ENCODE peak calls at places on chromosomes 1 and 21, in ten cellular contexts. U is cardiac muscle cell; S is heart left ventricle; Q is mucosa of descending colon; A is MM.1S; B is left lung; R is stomach; F is adrenal gland; Z is CD8-positive, alpha-beta memory T cell; O is heart right ventricle. G is an unnamed sample. For H3K9me3, the result is how much of the 10 kb centered on the place peaks cover.

GRCh38 chr1:211371406-211372105 is 44.9 kb downstream of the TRAF5 start:
- DNase-seq in B (no peak), S (no peak), U (no peak), A (peak), F (no peak), O (no peak), R (no peak), Z (no peak), Q (no peak), G (no peak)

GRCh38 chr1:20312310-20312709 is 21.6 kb downstream of the VWA5B1 start:
- DNase-seq in O (no peak), Z (no peak), A (no peak), Q (no peak), S (no peak), R (no peak), B (no peak), F (no peak), U (no peak), G (no peak)

GRCh38 chr1:17831619-17832018 is 76.5 kb downstream of the ACTL8 start:
- DNase-seq in Q (peak), A (peak), Z (no peak), S (no peak), O (peak), R (no peak), F (peak), B (no peak), U (peak), G (no peak)

GRCh38 chr21:41208946-41209345 is 41.0 kb downstream of the BACE2 start:
- DNase-seq in R (no peak), Z (no peak), A (no peak), S (no peak), O (no peak), B (no peak), Q (no peak), U (no peak), F (no peak), G (no peak)

GRCh38 chr1:76901158-76901767 is 34.0 kb downstream of the ST6GALNAC5 start:
- DNase-seq in B (no peak), U (peak), S (no peak), Z (no peak), F (peak), A (peak), O (peak), Q (peak), R (no peak), G (no peak)

GRCh38 chr21:36747815-36748381 is 49.0 kb downstream of the SIM2 start:
- DNase-seq in O (peak), F (peak), S (peak), A (no peak), U (peak), Q (peak), R (no peak), B (no peak), Z (no peak), G (peak)

GRCh38 chr1:172638885-172639831 is 19.7 kb upstream of the FASLG start:
- DNase-seq in F (no peak), B (no peak), O (no peak), S (no peak), U (no peak), Z (peak), A (no peak), R (no peak), Q (no peak), G (no peak)

GRCh38 chr1:8096105-8097011 is 70.2 kb upstream of the ERRFI1 start:
- DNase-seq in O (no peak), B (no peak), U (no peak), S (no peak), R (no peak), A (no peak), F (no peak), Z (no peak), Q (no peak), G (no peak)

GRCh38 chr1:21586926-21587601 is 77.8 kb downstream of the ALPL start:
- DNase-seq in Q (peak), Z (no peak), O (peak), R (peak), B (peak), S (peak), A (no peak), F (peak), U (peak), G (peak)

GRCh38 chr1:155424091-155424490 is 103.4 kb downstream of the RUSC1 start:
- DNase-seq in A (no peak), Z (no peak), U (no peak), R (no peak), B (no peak), F (no peak), O (no peak), Q (no peak), S (no peak), G (no peak)

GRCh38 chr1:243946946-243947345 is 96.9 kb upstream of the AKT3 start:
- DNase-seq in S (no peak), R (no peak), A (no peak), Q (no peak), O (no peak), Z (no peak), U (no peak), B (no peak), F (no peak), G (no peak)

GRCh38 chr1:218380125-218380977 is 35.2 kb downstream of the TGFB2 start:
- DNase-seq in R (peak), Z (no peak), Q (no peak), B (no peak), A (no peak), U (peak), O (no peak), S (no peak), F (no peak), G (no peak)

GRCh38 chr1:244205171-244205570 is 154.1 kb downstream of the ZBTB18 start:
- DNase-seq in F (no peak), U (no peak), A (no peak), S (no peak), B (no peak), O (no peak), Z (no peak), R (no peak), Q (no peak), G (no peak)

GRCh38 chr1:91428182-91428798 is 23.7 kb upstream of the HFM1 start:
- DNase-seq in F (no peak), Q (no peak), A (no peak), Z (no peak), U (peak), S (no peak), R (no peak), B (peak), O (no peak), G (no peak)

GRCh38 chr1:169545472-169545871 is 40.8 kb downstream of the F5 start:
- DNase-seq in B (no peak), Q (no peak), A (no peak), U (no peak), O (no peak), R (no peak), Z (no peak), F (no peak), S (no peak), G (no peak)

GRCh38 chr1:184078564-184079107 is 27.1 kb downstream of the TSEN15 start:
- DNase-seq in S (no peak), O (no peak), F (no peak), R (no peak), U (peak), Z (no peak), A (no peak), Q (no peak), B (no peak), G (no peak)

GRCh38 chr1:100037665-100038400 is 68.0 kb downstream of the SLC35A3 start:
- DNase-seq in Q (peak), Z (peak), A (peak), B (peak), U (peak), R (peak), O (peak), S (peak), F (peak), G (peak)

GRCh38 chr1:113372546-113372945 is 17.8 kb upstream of the MAGI3 start:
- DNase-seq in O (no peak), F (no peak), B (no peak), Z (no peak), U (no peak), S (no peak), Q (no peak), R (no peak), A (no peak), G (no peak)

GRCh38 chr1:90579212-90579802 is 137.8 kb downstream of the BARHL2 start:
- DNase-seq in B (no peak), A (peak), U (peak), S (no peak), R (no peak), F (no peak), Q (no peak), Z (no peak), O (no peak), G (no peak)

GRCh38 chr1:183461350-183461749 is 10.9 kb upstream of the SMG7 start:
- DNase-seq in B (no peak), U (no peak), Z (no peak), S (no peak), O (peak), F (no peak), Q (peak), R (no peak), A (no peak), G (no peak)

GRCh38 chr1:27772071-27772470 is 948 bp upstream of the STX12 start:
- DNase-seq in Z (no peak), O (no peak), U (no peak), B (no peak), A (no peak), S (no peak), Q (no peak), F (no peak), R (no peak), G (no peak)

GRCh38 chr1:184843732-184844495 is 89.3 kb upstream of the EDEM3 start:
- DNase-seq in Z (peak), U (no peak), S (peak), B (no peak), R (peak), F (no peak), Q (peak), O (no peak), A (peak), G (no peak)

GRCh38 chr1:234840843-234841242 is 230.9 kb upstream of the IRF2BP2 start:
- DNase-seq in F (no peak), S (no peak), R (no peak), U (no peak), A (no peak), B (peak), Z (no peak), O (no peak), Q (no peak), G (no peak)

GRCh38 chr1:61563611-61564010 is 161.3 kb downstream of the TM2D1 start:
- DNase-seq in B (no peak), Q (no peak), S (no peak), R (no peak), A (no peak), F (no peak), O (no peak), Z (no peak), U (no peak), G (no peak)

GRCh38 chr1:162536511-162536910 is 25.0 kb upstream of the UAP1 start:
- DNase-seq in S (no peak), B (no peak), Z (no peak), A (no peak), U (no peak), F (no peak), R (no peak), Q (no peak), O (no peak), G (no peak)

GRCh38 chr1:41661428-41662060 is 177.1 kb upstream of the EDN2 start:
- DNase-seq in S (peak), Z (no peak), F (no peak), B (peak), O (no peak), Q (no peak), R (no peak), U (no peak), A (no peak), G (no peak)

GRCh38 chr1:86779308-86780191 is 75.2 kb downstream of the SH3GLB1 start:
- DNase-seq in O (no peak), S (no peak), R (peak), B (no peak), F (no peak), U (peak), Q (no peak), A (no peak), Z (no peak), G (no peak)

GRCh38 chr1:41724248-41724647 is 194.5 kb downstream of the HIVEP3 start:
- DNase-seq in F (no peak), A (no peak), O (no peak), Q (no peak), Z (no peak), U (no peak), B (no peak), R (no peak), S (no peak), G (no peak)

GRCh38 chr1:195238313-195238712 is 1369.9 kb downstream of the KCNT2 start:
- DNase-seq in R (no peak), S (peak), Z (no peak), B (peak), O (no peak), F (no peak), Q (no peak), A (no peak), U (no peak), G (no peak)

GRCh38 chr1:15734901-15735300 is 1.2 kb upstream of the SLC25A34 start:
- DNase-seq in U (no peak), Z (no peak), B (no peak), A (no peak), R (no peak), S (no peak), Q (no peak), F (no peak), O (no peak), G (no peak)
- H3K9me3 ChIP-seq in U (under half), Z (under half), B (under half), A (under half), R (under half), S (under half), Q (under half), F (under half), O (under half), G (under half)

GRCh38 chr1:3065797-3066196 is 3.2 kb upstream of the PRDM16 start:
- DNase-seq in U (no peak), A (no peak), F (no peak), S (no peak), Q (no peak), Z (no peak), B (no peak), R (no peak), O (no peak), G (no peak)
- H3K9me3 ChIP-seq in U (under half), A (under half), F (under half), S (under half), Q (under half), Z (under half), B (under half), R (under half), O (under half), G (under half)

GRCh38 chr1:3018576-3018975 is 2.7 kb upstream of the ACTRT2 start:
- DNase-seq in Z (no peak), Q (no peak), U (no peak), S (peak), B (peak), R (no peak), A (no peak), F (no peak), O (no peak), G (peak)
- H3K9me3 ChIP-seq in Z (under half), Q (under half), U (under half), S (under half), B (under half), R (under half), A (under half), F (under half), O (under half), G (under half)

GRCh38 chr1:246923900-246924299 is 7.8 kb downstream of the AHCTF1 start:
- DNase-seq in O (no peak), S (no peak), Z (no peak), A (no peak), U (no peak), Q (no peak), R (no peak), F (no peak), B (no peak), G (no peak)
- H3K9me3 ChIP-seq in O (under half), S (under half), Z (under half), A (under half), U (under half), Q (under half), R (under half), F (under half), B (under half), G (under half)

GRCh38 chr1:11502516-11502915 is 23.6 kb downstream of the DISP3 start:
- DNase-seq in R (no peak), Z (no peak), Q (no peak), B (no peak), S (no peak), U (no peak), A (no peak), F (no peak), O (no peak), G (no peak)

GRCh38 chr1:11501491-11501897 is 22.5 kb downstream of the DISP3 start:
- DNase-seq in R (no peak), O (no peak), Z (no peak), U (no peak), A (no peak), S (peak), F (no peak), Q (no peak), B (no peak), G (peak)

GRCh38 chr1:11501906-11502485 is 23.0 kb downstream of the DISP3 start:
- DNase-seq in U (no peak), A (no peak), Z (no peak), Q (no peak), S (no peak), B (no peak), R (no peak), O (no peak), F (no peak), G (no peak)

GRCh38 chr1:11499825-11500331 is 20.9 kb downstream of the DISP3 start:
- DNase-seq in Z (no peak), R (no peak), O (no peak), U (no peak), B (no peak), F (no peak), Q (no peak), S (no peak), A (no peak), G (no peak)

DNA sequence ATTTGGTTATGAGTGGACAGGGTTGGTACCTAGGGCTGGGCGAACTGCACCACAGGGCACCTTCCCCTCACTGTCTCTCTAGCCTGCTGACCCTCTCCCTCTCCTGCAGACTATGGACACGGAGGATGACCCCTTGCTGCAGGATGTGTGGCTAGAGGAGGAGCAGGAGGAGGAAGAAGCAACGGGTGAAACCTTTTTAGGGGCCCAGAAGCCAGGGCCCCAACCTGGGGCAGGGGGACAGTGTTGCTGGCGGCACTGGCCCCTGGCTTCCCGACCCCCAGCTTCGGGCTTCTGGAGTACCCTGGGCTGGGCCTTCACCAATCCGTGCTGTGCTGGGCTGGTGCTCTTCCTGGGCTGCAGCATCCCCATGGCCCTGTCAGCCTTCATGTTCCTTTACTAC is 21.9 kb downstream of the DISP3 start:
- DNase-seq in S (no peak), F (no peak), A (no peak), Q (no peak), U (no peak), R (no peak), O (no peak), B (no peak), Z (no peak), G (no peak)
- H3K9me3 ChIP-seq in S (under half), F (under half), A (under half), Q (under half), U (under half), R (under half), O (under half), B (under half), Z (under half), G (under half)

GRCh38 chr1:237911911-237912310 is 21.2 kb upstream of the ZP4 start:
- DNase-seq in Z (no peak), R (no peak), F (no peak), U (no peak), Q (no peak), A (no peak), O (no peak), S (no peak), B (no peak), G (no peak)

GRCh38 chr1:237910834-237911233 is 20.1 kb upstream of the ZP4 start:
- DNase-seq in O (no peak), F (no peak), Z (no peak), Q (no peak), R (no peak), B (no peak), S (no peak), A (no peak), U (no peak), G (no peak)

DNA sequence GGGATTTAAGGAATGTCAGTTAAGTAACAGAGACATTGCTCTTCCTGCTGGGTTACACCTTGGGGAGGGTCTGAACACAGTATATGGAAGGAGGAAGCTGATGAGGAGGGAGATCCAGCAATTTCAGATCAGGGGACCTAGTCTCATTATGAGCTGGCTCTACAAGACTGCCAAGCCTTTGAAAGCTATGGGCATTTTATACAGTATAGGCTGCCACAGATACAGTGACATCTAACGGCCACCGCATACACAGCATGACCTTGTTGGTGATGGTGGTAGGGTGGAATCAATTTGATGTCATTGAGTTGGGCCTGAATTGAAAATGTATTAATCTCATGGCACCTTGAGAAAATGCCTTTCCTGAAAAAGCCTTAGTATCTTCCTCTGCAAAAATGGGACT is 22.6 kb upstream of the ZP4 start:
- DNase-seq in O (no peak), S (no peak), A (no peak), Q (no peak), F (no peak), U (no peak), B (no peak), R (no peak), Z (no peak), G (no peak)
- H3K9me3 ChIP-seq in O (under half), S (under half), A (under half), Q (under half), F (under half), U (under half), B (under half), R (under half), Z (under half), G (under half)

G was measured in left ventricle myocardium inferior.